ENCODE peak calls at places on chromosome 11, in six cellular contexts. Z, O, E, N, Y and S are unnamed samples. For H3K4me1 and H3K27me3, the result is how much of the 10 kb centered on the place peaks cover.

GRCh38 chr11:33391893-33392251 is 134.7 kb downstream of the HIPK3 start:
- DNase-seq in Z (no peak), O (no peak), E (no peak), N (no peak), Y (no peak), S (no peak)

GRCh38 chr11:133939558-133939957 is 17.2 kb downstream of the IGSF9B start:
- DNase-seq in Z (no peak), O (no peak), E (no peak), N (no peak), Y (no peak), S (no peak)

GRCh38 chr11:69542314-69543168 is 61.1 kb downstream of the LINC01488 start:
- DNase-seq in Z (peak), O (no peak), E (peak), N (no peak), Y (no peak), S (no peak)

GRCh38 chr11:87437844-87438223 is 400.1 kb downstream of the TMEM135 start:
- DNase-seq in Z (peak), O (no peak), E (no peak), N (no peak), Y (no peak), S (no peak)

GRCh38 chr11:131595812-131596211 is 225.4 kb downstream of the NTM start:
- DNase-seq in Z (no peak), O (no peak), E (no peak), N (no peak), Y (no peak), S (no peak)

GRCh38 chr11:66119348-66120133 is 49.5 kb downstream of the PACS1 start:
- DNase-seq in Z (peak), O (no peak), E (no peak), N (no peak), Y (no peak), S (no peak)

GRCh38 chr11:128610765-128611617 is 23.6 kb upstream of the ETS1 start:
- DNase-seq in Z (no peak), O (peak), E (no peak), N (no peak), Y (no peak), S (peak)

GRCh38 chr11:92890836-92891235 is 78.6 kb upstream of the MTNR1B start:
- DNase-seq in Z (peak), O (no peak), E (no peak), N (no peak), Y (no peak), S (no peak)

GRCh38 chr11:2074266-2074825 is 64.8 kb downstream of the IGF2 start:
- DNase-seq in Z (peak), O (no peak), E (no peak), N (no peak), Y (no peak), S (no peak)

GRCh38 chr11:60978546-60979380 is 7.3 kb downstream of the CD6 start:
- DNase-seq in Z (no peak), O (no peak), E (no peak), N (no peak), Y (no peak), S (peak)

GRCh38 chr11:13717331-13717730 is 48.9 kb downstream of the FAR1 start:
- DNase-seq in Z (peak), O (no peak), E (no peak), N (no peak), Y (no peak), S (no peak)

GRCh38 chr11:9639099-9639498 is 24.8 kb upstream of the SWAP70 start:
- DNase-seq in Z (no peak), O (no peak), E (peak), N (no peak), Y (peak), S (no peak)

GRCh38 chr11:130449996-130450419 is 1.6 kb downstream of the ADAMTS15 start:
- DNase-seq in Z (no peak), O (no peak), E (peak), N (peak), Y (peak), S (no peak)

GRCh38 chr11:65503923-65504670 is 5.3 kb downstream of the MALAT1 start:
- DNase-seq in Z (peak), O (no peak), E (no peak), N (no peak), Y (no peak), S (no peak)

GRCh38 chr11:130146797-130147196 is 12.8 kb upstream of the ST14 start:
- DNase-seq in Z (no peak), O (no peak), E (no peak), N (peak), Y (no peak), S (no peak)

DNA sequence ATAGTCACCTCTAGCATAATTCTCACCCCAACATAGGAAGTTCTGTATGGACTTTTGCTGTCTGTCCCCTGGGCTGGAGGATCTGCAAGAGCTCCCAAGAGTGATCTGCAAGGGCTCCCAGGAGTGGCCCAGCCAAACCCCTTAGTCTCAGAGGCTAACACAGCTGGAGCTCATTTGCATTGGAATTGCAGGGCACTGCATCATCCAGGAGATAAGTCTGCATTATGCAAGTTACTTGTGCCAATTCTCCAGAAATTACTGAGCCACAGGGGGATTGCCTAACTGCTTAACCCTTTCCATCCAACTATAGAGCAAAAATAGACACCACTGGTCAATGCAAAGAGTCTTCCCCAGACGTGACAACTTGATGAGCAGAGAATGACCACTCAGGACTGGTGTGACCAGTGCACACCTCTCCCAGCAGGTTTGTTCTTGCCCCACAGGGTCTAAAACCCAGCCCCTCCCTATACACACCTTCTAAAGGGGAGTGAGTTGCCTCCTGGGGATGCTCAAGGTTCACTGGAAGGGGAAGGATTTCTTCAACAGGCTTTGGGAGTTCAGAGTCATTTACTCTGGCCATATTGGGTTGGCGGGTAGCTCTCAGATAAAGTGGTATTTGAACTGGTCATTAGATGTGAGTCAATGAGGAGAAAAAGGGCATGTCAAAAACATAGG is 38.4 kb downstream of the POU2AF3 start:
- DNase-seq in Z (peak), O (no peak), E (no peak), N (no peak), Y (no peak), S (no peak)
- H3K4me3 ChIP-seq in Z (no peak), O (no peak), E (no peak), N (no peak), Y (no peak), S (no peak)

GRCh38 chr11:46979358-46979757 is 42.8 kb downstream of the CSTPP1 start:
- DNase-seq in Z (no peak), O (no peak), E (no peak), N (no peak), Y (no peak), S (no peak)
- H3K4me1 ChIP-seq in Z (under half), O (under half), E (under half), N (under half), Y (under half), S (under half)

GRCh38 chr11:8269636-8270035 is 6.0 kb upstream of the LMO1 start:
- DNase-seq in Z (no peak), O (no peak), E (no peak), N (no peak), Y (no peak), S (no peak)

GRCh38 chr11:8273281-8273680 is 9.6 kb upstream of the LMO1 start:
- DNase-seq in Z (peak), O (no peak), E (no peak), N (no peak), Y (no peak), S (no peak)

GRCh38 chr11:8267831-8268529 is 4.3 kb upstream of the LMO1 start:
- DNase-seq in Z (peak), O (no peak), E (no peak), N (no peak), Y (no peak), S (peak)

GRCh38 chr11:8268530-8269461 is 5.1 kb upstream of the LMO1 start:
- DNase-seq in Z (peak), O (no peak), E (peak), N (no peak), Y (no peak), S (no peak)

DNA sequence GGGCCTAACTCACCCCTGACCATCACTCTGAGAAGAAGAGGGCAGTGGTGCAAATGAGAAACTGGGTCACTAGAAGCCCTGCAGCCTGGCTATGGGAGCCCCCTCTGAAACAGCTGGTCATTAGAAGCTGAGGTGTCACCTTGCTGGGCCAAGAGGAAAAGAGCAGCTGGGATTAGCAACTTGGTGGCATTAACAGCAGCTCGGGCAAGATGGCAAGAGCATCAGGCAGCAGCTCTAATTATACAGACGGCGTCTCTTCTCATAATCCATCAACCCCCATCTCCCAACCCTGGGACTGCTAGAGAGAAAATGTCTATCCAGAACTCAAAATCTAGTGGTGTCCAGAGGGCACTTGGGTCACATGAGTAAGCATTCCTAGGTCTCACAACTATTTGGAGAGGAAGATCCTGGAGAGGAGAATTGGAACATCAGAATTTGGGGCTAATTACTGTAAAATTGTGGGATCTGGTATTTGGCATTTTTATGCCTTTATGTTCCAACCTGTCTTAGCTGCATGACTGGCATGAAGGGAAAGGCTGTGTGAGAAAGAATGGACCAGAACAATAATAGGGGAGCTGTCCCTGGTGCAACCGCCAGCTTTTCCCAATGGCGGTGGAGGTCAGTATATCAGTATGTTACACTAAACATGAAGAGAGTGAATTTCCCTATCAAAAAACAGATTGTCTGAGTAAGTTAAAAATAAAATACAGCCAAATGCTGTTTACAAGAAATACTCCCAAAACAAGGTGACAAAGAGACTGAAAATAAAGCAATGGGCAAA is 7.6 kb upstream of the LMO1 start:
- DNase-seq in Z (no peak), O (no peak), E (peak), N (no peak), Y (no peak), S (no peak)
- H3K27me3 ChIP-seq in Z (half or more), O (under half), E (half or more), N (under half), Y (under half), S (under half)

GRCh38 chr11:114296979-114297372 is 777 bp downstream of the NNMT start:
- DNase-seq in Z (peak), O (no peak), E (no peak), N (no peak), Y (no peak), S (no peak)

GRCh38 chr11:114296190-114296978 is at the start of gene NNMT:
- DNase-seq in Z (peak), O (no peak), E (peak), N (peak), Y (peak), S (no peak)

GRCh38 chr11:114293201-114293711 is 2.9 kb upstream of the NNMT start:
- DNase-seq in Z (no peak), O (no peak), E (no peak), N (no peak), Y (no peak), S (no peak)

GRCh38 chr11:114297806-114298700 is 1.9 kb downstream of the NNMT start:
- DNase-seq in Z (peak), O (no peak), E (no peak), N (no peak), Y (no peak), S (no peak)

GRCh38 chr11:114295676-114296081 is 520 bp upstream of the NNMT start:
- DNase-seq in Z (peak), O (no peak), E (no peak), N (no peak), Y (no peak), S (no peak)
- H3K4me3 ChIP-seq in Z (peak), O (no peak), E (peak), N (no peak), Y (peak), S (no peak)

DNA sequence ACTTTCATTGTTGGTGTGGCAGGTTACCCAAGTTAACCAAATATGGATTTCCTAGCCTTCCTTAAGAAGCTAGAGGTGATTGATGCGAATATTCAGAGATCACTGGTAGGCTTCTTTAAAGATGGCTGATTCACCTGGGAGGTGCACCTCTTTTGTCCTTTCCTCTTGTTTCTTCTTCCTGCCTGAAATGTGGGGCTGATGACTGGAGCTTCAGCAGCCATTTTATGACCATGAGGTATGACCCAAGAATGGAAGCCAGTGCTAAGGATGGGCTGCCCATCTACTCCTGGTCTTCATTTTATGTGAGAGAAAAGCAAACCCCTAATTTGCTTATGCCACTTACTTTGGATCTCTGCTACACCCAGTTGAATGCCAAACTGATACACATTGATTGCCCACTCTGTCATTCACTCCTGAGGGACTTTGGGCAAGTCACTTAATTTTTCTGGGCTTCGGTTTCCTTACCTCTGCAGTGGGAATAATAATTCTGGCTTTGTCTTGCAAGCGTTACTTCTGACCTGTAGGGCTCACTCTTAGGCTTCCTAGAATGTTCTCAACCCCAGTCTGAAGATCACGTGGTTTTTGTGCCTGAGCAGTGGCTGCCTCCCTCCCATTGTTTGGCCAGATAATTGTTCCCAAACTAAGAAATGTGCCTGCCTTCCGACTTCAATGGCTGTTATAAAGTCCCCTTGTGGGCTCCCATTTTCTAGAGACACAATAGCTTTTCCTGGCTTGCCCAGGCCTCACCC is 243.0 kb downstream of the ST3GAL4 start:
- DNase-seq in Z (no peak), O (no peak), E (no peak), N (no peak), Y (no peak), S (no peak)
- H3K4me1 ChIP-seq in Z (under half), O (under half), E (under half), N (under half), Y (under half), S (under half)